ENCODE peak calls at places on chromosomes 1 and 21, in five cellular contexts. One of them, this sample, is unnamed.

GRCh38 chr1:119227446-119227845 is 87.0 kb upstream of the WARS2 start:
- DNase-seq in A549: no peak
- DNase-seq in K562: no peak
- DNase-seq in HepG2: no peak
- DNase-seq in GM12878: no peak
- DNase-seq in this sample: no peak

GRCh38 chr21:42260121-42260520 is 41.2 kb downstream of the ABCG1 start:
- DNase-seq in A549: no peak
- DNase-seq in K562: no peak
- DNase-seq in HepG2: no peak
- DNase-seq in GM12878: no peak
- DNase-seq in this sample: no peak

GRCh38 chr1:24297852-24298232 is 21.3 kb upstream of the GRHL3 start:
- DNase-seq in A549: no peak
- DNase-seq in K562: no peak
- DNase-seq in HepG2: no peak
- DNase-seq in GM12878: no peak
- DNase-seq in this sample: no peak

GRCh38 chr1:8571200-8571984 is 246.0 kb downstream of the RERE start:
- DNase-seq in A549: peak
- DNase-seq in K562: no peak
- DNase-seq in HepG2: peak
- DNase-seq in GM12878: no peak
- DNase-seq in this sample: no peak

GRCh38 chr1:228944991-228945390 is 209.7 kb downstream of the RHOU start:
- DNase-seq in A549: no peak
- DNase-seq in K562: no peak
- DNase-seq in HepG2: peak
- DNase-seq in GM12878: no peak
- DNase-seq in this sample: no peak

GRCh38 chr1:42679364-42679983 is 2.7 kb upstream of the YBX1 start:
- DNase-seq in A549: no peak
- DNase-seq in K562: no peak
- DNase-seq in HepG2: no peak
- DNase-seq in GM12878: no peak
- DNase-seq in this sample: no peak

GRCh38 chr1:4636644-4637380 is 17.6 kb upstream of the AJAP1 start:
- DNase-seq in A549: no peak
- DNase-seq in K562: no peak
- DNase-seq in HepG2: no peak
- DNase-seq in GM12878: no peak
- DNase-seq in this sample: no peak

GRCh38 chr1:183844806-183845205 is 39.9 kb downstream of the RGL1 start:
- DNase-seq in A549: no peak
- DNase-seq in K562: no peak
- DNase-seq in HepG2: no peak
- DNase-seq in GM12878: peak
- DNase-seq in this sample: no peak

GRCh38 chr1:248696261-248696660 is 6.3 kb downstream of the OR14I1 start:
- DNase-seq in A549: peak
- DNase-seq in K562: no peak
- DNase-seq in HepG2: peak
- DNase-seq in GM12878: no peak
- DNase-seq in this sample: no peak

GRCh38 chr1:15152318-15153183 is 996 bp upstream of the TMEM51 start:
- DNase-seq in A549: peak
- DNase-seq in K562: peak
- DNase-seq in HepG2: peak
- DNase-seq in GM12878: no peak
- DNase-seq in this sample: no peak

GRCh38 chr1:154846921-154847442 is 23.1 kb downstream of the KCNN3 start:
- DNase-seq in A549: no peak
- DNase-seq in K562: no peak
- DNase-seq in HepG2: no peak
- DNase-seq in GM12878: no peak
- DNase-seq in this sample: no peak
- TF ChIP-seq KDM1A in A549: no peak
- TF ChIP-seq KDM1A in K562: no peak
- TF ChIP-seq KDM1A in HepG2: no peak
- TF ChIP-seq KDM1A in GM12878: no peak
- TF ChIP-seq KDM1A in this sample: no peak

DNA sequence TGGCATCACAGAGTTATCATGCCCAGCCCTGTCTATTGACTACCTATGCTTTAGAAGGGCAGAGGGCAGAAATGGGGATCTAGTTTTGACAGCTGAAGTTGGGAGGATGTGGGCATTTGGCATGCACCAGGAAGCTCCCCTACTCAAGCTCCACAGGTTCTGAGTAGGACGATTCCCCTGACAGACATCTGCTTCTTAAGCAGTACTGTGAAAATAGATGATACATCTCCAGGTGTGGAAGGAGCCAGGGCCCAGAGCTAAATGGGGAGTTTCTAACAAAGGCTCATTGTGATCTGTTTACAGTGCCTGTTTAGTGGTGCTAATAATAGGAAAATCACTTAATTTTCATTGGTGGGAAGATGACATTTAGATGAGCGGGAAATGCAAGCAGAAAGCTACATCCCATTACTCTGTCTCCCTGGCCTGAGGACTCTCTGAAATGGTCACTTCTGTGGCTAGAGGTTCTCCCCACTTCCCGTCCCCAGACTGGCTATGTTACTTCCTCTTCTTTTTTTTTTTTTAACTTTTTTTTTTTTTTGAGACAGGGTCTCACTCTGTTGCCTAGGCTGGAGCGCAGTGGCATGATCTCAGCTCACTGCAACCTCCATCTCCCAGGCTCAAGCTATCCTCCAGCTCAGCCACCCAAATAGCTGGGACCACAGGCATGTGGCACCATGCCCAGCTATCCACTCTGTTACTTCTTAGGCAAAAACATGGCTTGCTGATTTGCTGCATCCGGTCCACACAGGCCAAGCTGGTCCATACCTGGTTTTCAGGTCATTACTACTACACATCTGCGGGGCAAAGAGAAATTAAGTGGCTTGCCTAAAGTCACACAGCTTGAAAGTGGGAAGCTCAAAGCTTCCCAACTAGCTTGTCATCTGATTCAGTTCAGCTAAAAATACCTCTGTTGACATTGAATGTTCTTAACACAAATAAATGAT is 23.2 kb upstream of the CNIH3 start:
- DNase-seq in A549: no peak
- DNase-seq in K562: no peak
- DNase-seq in HepG2: no peak
- DNase-seq in GM12878: no peak
- DNase-seq in this sample: no peak
- TF ChIP-seq KDM1A in A549: no peak
- TF ChIP-seq KDM1A in K562: no peak
- TF ChIP-seq KDM1A in HepG2: no peak
- TF ChIP-seq KDM1A in GM12878: no peak
- TF ChIP-seq KDM1A in this sample: no peak

GRCh38 chr1:53461329-53462044 is 2.3 kb downstream of the DMRTB1 start:
- DNase-seq in A549: no peak
- DNase-seq in K562: no peak
- DNase-seq in HepG2: no peak
- DNase-seq in GM12878: no peak
- DNase-seq in this sample: no peak
- TF ChIP-seq KDM1A in A549: no peak
- TF ChIP-seq KDM1A in K562: no peak
- TF ChIP-seq KDM1A in HepG2: no peak
- TF ChIP-seq KDM1A in GM12878: no peak
- TF ChIP-seq KDM1A in this sample: no peak

GRCh38 chr1:156912861-156913808 is 7.3 kb upstream of the LRRC71 start:
- DNase-seq in A549: no peak
- DNase-seq in K562: peak
- DNase-seq in HepG2: no peak
- DNase-seq in GM12878: no peak
- DNase-seq in this sample: peak
- TF ChIP-seq KDM1A in A549: no peak
- TF ChIP-seq KDM1A in K562: no peak
- TF ChIP-seq KDM1A in HepG2: no peak
- TF ChIP-seq KDM1A in GM12878: no peak
- TF ChIP-seq KDM1A in this sample: no peak

GRCh38 chr1:65066379-65066765 is 81.6 kb upstream of the AK4 start:
- DNase-seq in A549: no peak
- DNase-seq in K562: no peak
- DNase-seq in HepG2: no peak
- DNase-seq in GM12878: no peak
- DNase-seq in this sample: no peak
- TF ChIP-seq KDM1A in A549: no peak
- TF ChIP-seq KDM1A in K562: no peak
- TF ChIP-seq KDM1A in HepG2: no peak
- TF ChIP-seq KDM1A in GM12878: no peak
- TF ChIP-seq KDM1A in this sample: no peak

GRCh38 chr1:36351222-36351977 is 28.0 kb upstream of the EVA1B start:
- DNase-seq in A549: peak
- DNase-seq in K562: no peak
- DNase-seq in HepG2: no peak
- DNase-seq in GM12878: no peak
- DNase-seq in this sample: no peak
- TF ChIP-seq KDM1A in A549: no peak
- TF ChIP-seq KDM1A in K562: no peak
- TF ChIP-seq KDM1A in HepG2: no peak
- TF ChIP-seq KDM1A in GM12878: no peak
- TF ChIP-seq KDM1A in this sample: no peak

GRCh38 chr1:163072658-163073057 is 3.5 kb downstream of the RGS4 start:
- DNase-seq in A549: no peak
- DNase-seq in K562: no peak
- DNase-seq in HepG2: no peak
- DNase-seq in GM12878: no peak
- DNase-seq in this sample: no peak

GRCh38 chr1:163074716-163075284 is 5.6 kb downstream of the RGS4 start:
- DNase-seq in A549: no peak
- DNase-seq in K562: no peak
- DNase-seq in HepG2: no peak
- DNase-seq in GM12878: no peak
- DNase-seq in this sample: no peak

GRCh38 chr1:163076044-163076443 is 6.9 kb downstream of the RGS4 start:
- DNase-seq in A549: no peak
- DNase-seq in K562: no peak
- DNase-seq in HepG2: no peak
- DNase-seq in GM12878: no peak
- DNase-seq in this sample: no peak

GRCh38 chr1:163071381-163072255 is 2.5 kb downstream of the RGS4 start:
- DNase-seq in A549: peak
- DNase-seq in K562: peak
- DNase-seq in HepG2: peak
- DNase-seq in GM12878: no peak
- DNase-seq in this sample: peak

DNA sequence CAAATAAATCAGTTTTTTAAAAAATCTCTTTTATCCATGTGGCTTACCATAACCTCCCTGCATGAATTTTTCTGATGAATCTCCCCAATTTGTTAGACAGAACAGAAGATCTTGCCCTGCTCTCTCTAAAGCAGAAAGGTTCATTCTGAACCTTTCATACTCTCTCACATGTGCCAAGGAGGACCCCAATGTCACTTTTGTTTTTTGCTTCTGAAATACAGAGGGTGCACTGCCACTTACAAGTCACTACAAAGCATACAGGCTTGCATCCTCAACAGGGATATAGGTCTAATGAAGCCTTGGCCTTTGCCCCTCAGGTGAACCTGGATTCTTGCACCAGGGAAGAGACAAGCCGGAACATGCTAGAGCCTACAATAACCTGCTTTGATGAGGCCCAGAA is 4.8 kb downstream of the RGS4 start:
- DNase-seq in A549: no peak
- DNase-seq in K562: no peak
- DNase-seq in HepG2: no peak
- DNase-seq in GM12878: no peak
- DNase-seq in this sample: no peak
- TF ChIP-seq KDM1A in A549: no peak
- TF ChIP-seq KDM1A in K562: no peak
- TF ChIP-seq KDM1A in HepG2: no peak
- TF ChIP-seq KDM1A in GM12878: no peak
- TF ChIP-seq KDM1A in this sample: no peak

This sample was measured in H1.